ENCODE peak calls at places on chromosomes 12 and 14, in eight cellular contexts. C, I, R, W, K, N, D and Y are unnamed samples.

GRCh38 chr12:112907415-112908157 is 824 bp downstream of the OAS1 start:
- DNase-seq in R (no peak), W (no peak), K (no peak), C (no peak), D (no peak), I (no peak), N (no peak), Y (no peak)

GRCh38 chr12:67025543-67026114 is 243.5 kb upstream of the CAND1 start:
- DNase-seq in N (peak), C (peak), K (peak), W (peak), R (peak), D (peak), I (peak), Y (peak)

GRCh38 chr14:99915305-99916090 is 122.3 kb downstream of the EML1 start:
- DNase-seq in N (no peak), W (no peak), R (no peak), C (no peak), I (no peak), K (no peak), D (no peak), Y (no peak)

GRCh38 chr14:35287481-35288013 is 4.6 kb upstream of the PSMA6 start:
- DNase-seq in D (peak), N (no peak), R (no peak), K (no peak), C (no peak), I (no peak), W (no peak), Y (no peak)

GRCh38 chr12:131828671-131829350 is 618 bp downstream of the MMP17 start:
- DNase-seq in I (no peak), N (no peak), K (no peak), W (peak), C (no peak), D (peak), R (no peak), Y (peak)

GRCh38 chr12:109888179-109889020 is 8.1 kb upstream of the GLTP start:
- DNase-seq in K (peak), W (no peak), D (peak), I (no peak), C (no peak), R (no peak), N (no peak), Y (no peak)

GRCh38 chr12:40055776-40056175 is 50.1 kb downstream of the SLC2A13 start:
- DNase-seq in N (no peak), K (no peak), C (no peak), D (no peak), R (no peak), I (no peak), W (no peak), Y (no peak)

GRCh38 chr14:45201908-45202307 is 51.1 kb downstream of the MIS18BP1 start:
- DNase-seq in N (no peak), W (peak), I (no peak), D (no peak), C (no peak), K (no peak), R (no peak), Y (peak)

GRCh38 chr12:107369006-107369405 is 275.7 kb upstream of the CRY1 start:
- DNase-seq in K (no peak), D (no peak), N (no peak), I (no peak), C (no peak), W (no peak), R (no peak), Y (no peak)

GRCh38 chr14:91374897-91375747 is 42.5 kb downstream of the CCDC88C start:
- DNase-seq in D (peak), I (peak), R (no peak), C (no peak), N (no peak), W (peak), K (no peak), Y (no peak)

GRCh38 chr12:76445469-76445868 is 97.3 kb upstream of the BBS10 start:
- DNase-seq in C (no peak), K (no peak), W (no peak), I (no peak), N (no peak), R (no peak), D (no peak), Y (no peak)

GRCh38 chr12:103596981-103597380 is 9.9 kb downstream of the STAB2 start:
- DNase-seq in K (no peak), W (no peak), N (no peak), C (no peak), R (no peak), D (no peak), I (no peak), Y (no peak)

GRCh38 chr12:62758216-62758615 is 176.7 kb downstream of the PPM1H start:
- DNase-seq in I (no peak), N (no peak), K (peak), W (no peak), D (no peak), R (peak), C (no peak), Y (no peak)

GRCh38 chr12:121748218-121748570 is 35.6 kb downstream of the TMEM120B start:
- DNase-seq in N (peak), I (no peak), K (no peak), D (no peak), R (no peak), C (no peak), W (peak), Y (no peak)

GRCh38 chr14:63438065-63438757 is 105.0 kb downstream of the PPP2R5E start:
- DNase-seq in D (no peak), R (peak), N (no peak), I (peak), K (peak), W (peak), C (no peak), Y (peak)

GRCh38 chr12:55713721-55714120 is 2.1 kb upstream of the BLOC1S1 start:
- DNase-seq in D (no peak), I (no peak), R (peak), W (no peak), C (no peak), N (no peak), K (no peak), Y (no peak)

GRCh38 chr12:1527789-1528188 is 66.6 kb downstream of the FBXL14 start:
- DNase-seq in W (no peak), N (no peak), C (no peak), D (no peak), K (no peak), R (peak), I (no peak), Y (no peak)